ENCODE peak calls at places on chromosomes 16 and 17, in eight cellular contexts. J is anterior cingulate cortex, G is omental fat pad, T is body of pancreas, K is progenitor cell of endocrine pancreas, P is GM12864, Z is dorsolateral prefrontal cortex, R is AML-193. M is an unnamed sample.

GRCh38 chr17:3656353-3656752 is 12.0 kb downstream of the TAX1BP3 start:
- DNase-seq in J (no peak), G (no peak), T (no peak), K (no peak), P (no peak), Z (no peak), R (no peak), M (no peak)

GRCh38 chr17:8001976-8002645 is at the start of gene GUCY2D:
- DNase-seq in J (no peak), G (no peak), T (no peak), K (no peak), P (no peak), Z (no peak), R (peak; percentile 19), M (no peak)

GRCh38 chr16:67147437-67148140 is 3.2 kb downstream of the B3GNT9 start:
- DNase-seq in J (no peak), G (no peak), T (no peak), K (no peak), P (no peak), Z (no peak), R (no peak), M (no peak)

GRCh38 chr17:9072626-9073339 is 51.5 kb downstream of the NTN1 start:
- DNase-seq in J (peak; percentile 2), G (no peak), T (peak; percentile 37), K (no peak), P (no peak), Z (no peak), R (no peak), M (no peak)

GRCh38 chr17:35973333-35974260 is 7.7 kb downstream of the CCL16 start:
- DNase-seq in J (no peak), G (no peak), T (peak; percentile 22), K (peak; percentile 49), P (no peak), Z (no peak), R (no peak), M (peak; percentile 11)

GRCh38 chr17:82835766-82836512 is 3.9 kb downstream of the ZNF750 start:
- DNase-seq in J (no peak), G (no peak), T (no peak), K (no peak), P (no peak), Z (peak; percentile 31), R (no peak), M (peak; percentile 92)

GRCh38 chr17:61251939-61252865 is 147.4 kb upstream of the TBX2 start:
- DNase-seq in J (peak; percentile 35), G (peak; percentile 44), T (peak; percentile 70), K (no peak), P (no peak), Z (peak; percentile 53), R (peak; percentile 99), M (no peak)

GRCh38 chr17:8105957-8106398 is 12.3 kb downstream of the ALOXE3 start:
- DNase-seq in J (no peak), G (no peak), T (no peak), K (no peak), P (no peak), Z (no peak), R (no peak), M (no peak)

GRCh38 chr16:47599512-47599911 is 138.4 kb downstream of the PHKB start:
- DNase-seq in J (no peak), G (no peak), T (no peak), K (no peak), P (no peak), Z (no peak), R (no peak), M (no peak)

GRCh38 chr16:53504161-53504663 is 1.2 kb upstream of the AKTIP start:
- DNase-seq in J (peak; percentile 7), G (no peak), T (peak; percentile 57), K (peak; percentile 23), P (no peak), Z (peak; percentile 56), R (no peak), M (no peak)

GRCh38 chr16:86611958-86612357 is 33.6 kb downstream of the FOXL1 start:
- DNase-seq in J (no peak), G (no peak), T (no peak), K (no peak), P (no peak), Z (no peak), R (no peak), M (no peak)